ENCODE peak calls at places on chromosomes 1 and 21, in four cellular contexts. One of them, this sample, is unnamed.

GRCh38 chr1:204828352-204828850 is 42.3 kb upstream of the NFASC start:
- DNase-seq in H1: peak; percentile 93
- DNase-seq in HepG2: peak; percentile 16
- DNase-seq in K562: peak; percentile 82
- DNase-seq in this sample: no peak

GRCh38 chr1:84869750-84870149 is 23.3 kb downstream of the LPAR3 start:
- DNase-seq in K562: no peak
- DNase-seq in HepG2: no peak
- DNase-seq in H1: no peak
- DNase-seq in this sample: no peak

GRCh38 chr1:230542054-230542453 is 100.2 kb upstream of the COG2 start:
- DNase-seq in H1: no peak
- DNase-seq in K562: no peak
- DNase-seq in HepG2: no peak
- DNase-seq in this sample: no peak

GRCh38 chr1:65260851-65261473 is 48.4 kb upstream of the DNAJC6 start:
- DNase-seq in HepG2: no peak
- DNase-seq in H1: no peak
- DNase-seq in K562: peak; percentile 61
- DNase-seq in this sample: peak; percentile 59

GRCh38 chr1:59414406-59415133 is 117.7 kb downstream of the FGGY start:
- DNase-seq in H1: no peak
- DNase-seq in K562: no peak
- DNase-seq in HepG2: no peak
- DNase-seq in this sample: no peak

GRCh38 chr1:204112876-204113730 is 38.7 kb downstream of the ETNK2 start:
- DNase-seq in H1: no peak
- DNase-seq in K562: no peak
- DNase-seq in HepG2: no peak
- DNase-seq in this sample: no peak

GRCh38 chr1:15849775-15850449 is 2.4 kb downstream of the SPEN start:
- DNase-seq in K562: peak; percentile 66
- DNase-seq in H1: peak; percentile 64
- DNase-seq in HepG2: peak; percentile 65
- DNase-seq in this sample: peak; percentile 35

GRCh38 chr1:50047916-50048694 is 24.4 kb upstream of the AGBL4 start:
- DNase-seq in H1: peak; percentile 94
- DNase-seq in HepG2: no peak
- DNase-seq in K562: no peak
- DNase-seq in this sample: no peak

GRCh38 chr1:84827566-84827965 is 65.4 kb downstream of the LPAR3 start:
- DNase-seq in H1: no peak
- DNase-seq in HepG2: no peak
- DNase-seq in K562: no peak
- DNase-seq in this sample: no peak

GRCh38 chr21:31449912-31450535 is 106.0 kb upstream of the TIAM1 start:
- DNase-seq in HepG2: no peak
- DNase-seq in H1: no peak
- DNase-seq in K562: no peak
- DNase-seq in this sample: no peak

GRCh38 chr1:172837816-172838680 is 179.1 kb downstream of the FASLG start:
- DNase-seq in K562: no peak
- DNase-seq in HepG2: no peak
- DNase-seq in H1: no peak
- DNase-seq in this sample: peak; percentile 89

GRCh38 chr1:38929476-38929875 is 12.2 kb downstream of the RHBDL2 start:
- DNase-seq in HepG2: no peak
- DNase-seq in K562: no peak
- DNase-seq in H1: peak; percentile 53
- DNase-seq in this sample: no peak

GRCh38 chr1:205069371-205070125 is 14.7 kb downstream of the TMEM81 start:
- DNase-seq in K562: no peak
- DNase-seq in H1: no peak
- DNase-seq in HepG2: no peak
- DNase-seq in this sample: no peak

GRCh38 chr1:206002833-206003532 is at the start of gene RAB7B:
- DNase-seq in H1: peak; percentile 41
- DNase-seq in HepG2: no peak
- DNase-seq in K562: no peak
- DNase-seq in this sample: no peak

GRCh38 chr1:35112668-35113067 is 33.5 kb downstream of the ZMYM1 start:
- DNase-seq in K562: no peak
- DNase-seq in H1: no peak
- DNase-seq in HepG2: no peak
- DNase-seq in this sample: no peak
- TF ChIP-seq FOSL1 in K562: no peak
- TF ChIP-seq FOSL1 in H1: no peak
- TF ChIP-seq FOSL1 in HepG2: no peak
- TF ChIP-seq FOSL1 in this sample: no peak

GRCh38 chr1:30194046-30194619 is 529.3 kb downstream of the MATN1 start:
- DNase-seq in HepG2: no peak
- DNase-seq in K562: no peak
- DNase-seq in H1: no peak
- DNase-seq in this sample: no peak
- H3K4me3 ChIP-seq in HepG2: no peak overlapping the region
- H3K4me3 ChIP-seq in K562: no peak overlapping the region
- H3K4me3 ChIP-seq in H1: no peak overlapping the region
- H3K4me3 ChIP-seq in this sample: no peak overlapping the region

GRCh38 chr21:38669186-38669585 is 136.5 kb upstream of the ETS2 start:
- DNase-seq in H1: no peak
- DNase-seq in K562: peak; percentile 27
- DNase-seq in HepG2: peak; percentile 20
- DNase-seq in this sample: no peak
- TF ChIP-seq FOSL1 in H1: no peak
- TF ChIP-seq FOSL1 in K562: no peak
- TF ChIP-seq FOSL1 in HepG2: no peak
- TF ChIP-seq FOSL1 in this sample: no peak

DNA sequence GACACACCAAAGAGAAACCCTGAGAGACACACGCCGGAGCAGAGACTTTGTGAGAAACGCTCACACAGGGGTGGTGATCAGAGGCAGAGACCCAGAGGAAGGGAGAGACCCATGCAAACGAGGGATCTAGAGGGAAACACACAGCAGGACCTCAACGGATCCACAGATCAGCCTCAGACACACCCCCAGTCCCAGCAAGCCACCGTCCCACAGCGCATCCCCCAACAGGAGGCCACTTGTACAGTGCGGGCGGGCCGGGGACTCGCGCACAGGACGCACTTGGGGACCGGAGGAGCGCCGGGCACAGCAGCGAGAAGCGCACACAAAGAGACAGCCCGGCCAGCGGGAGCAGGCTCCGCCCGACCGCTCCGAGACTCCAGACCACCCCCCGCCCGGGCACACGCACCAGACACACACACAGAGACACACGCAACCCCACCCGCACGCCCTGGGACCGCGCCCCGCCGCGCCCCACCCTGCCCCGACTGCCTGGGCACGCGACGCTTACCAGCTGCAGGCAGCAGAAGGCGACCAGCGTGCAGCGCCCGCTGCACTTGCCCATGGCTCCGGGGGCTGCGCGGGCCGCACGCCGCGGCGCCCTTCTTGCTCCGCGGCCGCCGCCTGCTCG is 587 bp downstream of the NKAIN1 start:
- DNase-seq in K562: no peak
- DNase-seq in H1: peak; percentile 74
- DNase-seq in HepG2: no peak
- DNase-seq in this sample: no peak
- H3K4me3 ChIP-seq in K562: no peak overlapping the region
- H3K4me3 ChIP-seq in H1: peak overlapping the region; percentile 78
- H3K4me3 ChIP-seq in HepG2: peak overlapping the region; percentile 18
- H3K4me3 ChIP-seq in this sample: peak overlapping the region; percentile 41

GRCh38 chr1:48236716-48237470 is 14.4 kb downstream of the SLC5A9 start:
- DNase-seq in H1: peak; percentile 52
- DNase-seq in K562: peak; percentile 53
- DNase-seq in HepG2: peak; percentile 28
- DNase-seq in this sample: peak; percentile 28
- TF ChIP-seq FOSL1 in H1: no peak
- TF ChIP-seq FOSL1 in K562: no peak
- TF ChIP-seq FOSL1 in HepG2: no peak
- TF ChIP-seq FOSL1 in this sample: no peak

GRCh38 chr1:116911779-116912469 is 2.2 kb downstream of the PTGFRN start:
- DNase-seq in H1: no peak
- DNase-seq in HepG2: no peak
- DNase-seq in K562: peak; percentile 38
- DNase-seq in this sample: no peak
- H3K4me3 ChIP-seq in H1: peak overlapping the region; percentile 63
- H3K4me3 ChIP-seq in HepG2: no peak overlapping the region
- H3K4me3 ChIP-seq in K562: peak overlapping the region; percentile 65
- H3K4me3 ChIP-seq in this sample: no peak overlapping the region

DNA sequence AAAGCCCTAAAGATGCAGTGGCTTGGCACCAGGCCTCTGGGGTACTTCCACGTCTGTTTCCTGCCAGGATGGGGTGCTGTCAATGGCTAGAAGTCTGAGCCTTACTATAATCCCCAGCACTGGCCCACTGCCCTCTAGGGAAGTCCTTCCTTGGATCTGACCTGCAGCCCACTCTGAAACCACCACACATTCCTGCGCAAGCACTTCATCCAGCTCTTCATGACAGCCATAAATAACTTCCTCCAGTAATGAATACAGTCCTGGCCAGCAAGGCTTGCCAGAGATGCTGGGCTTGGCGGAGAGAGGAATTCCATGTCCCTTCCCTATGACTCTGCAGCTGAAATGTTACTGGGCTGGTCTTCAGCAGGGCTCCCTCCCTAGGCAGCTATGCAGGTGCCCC is 32.6 kb downstream of the ALPL start:
- DNase-seq in H1: no peak
- DNase-seq in HepG2: no peak
- DNase-seq in K562: no peak
- DNase-seq in this sample: no peak
- TF ChIP-seq FOSL1 in H1: no peak
- TF ChIP-seq FOSL1 in HepG2: no peak
- TF ChIP-seq FOSL1 in K562: no peak
- TF ChIP-seq FOSL1 in this sample: no peak

This sample was measured in HCT116.